ENCODE peak calls at places on chromosomes 1 and 21, in seven cellular contexts. G is T-helper 9 cell; V is DMS 273 treated with DMSO at 0.1 percent for 48 hours; N is activated CD4-positive, alpha-beta T cell treated with anti-CD3 and anti-CD28 coated beads, Interleukin-2, amount 10 ng/mL, durations not matched to agents 7 days and 5 days; R is activated naive CD4-positive, alpha-beta T cell; D is adipocyte; I is HS-5. C is an unnamed sample.

GRCh38 chr21:42777757-42778344 is 101.5 kb downstream of the WDR4 start:
- DNase-seq in G (no peak), V (no peak), N (no peak), R (no peak), D (no peak), I (no peak), C (no peak)

GRCh38 chr21:33027401-33028185 is 1.9 kb downstream of the OLIG2 start:
- DNase-seq in G (no peak), V (no peak), N (no peak), R (no peak), D (no peak), I (no peak), C (no peak)

GRCh38 chr1:232851532-232851931 is 46.3 kb downstream of the MAP10 start:
- DNase-seq in G (no peak), V (no peak), N (no peak), R (no peak), D (no peak), I (no peak), C (no peak)

GRCh38 chr1:234826352-234826751 is 216.4 kb upstream of the IRF2BP2 start:
- DNase-seq in G (no peak), V (no peak), N (no peak), R (no peak), D (no peak), I (no peak), C (no peak)

GRCh38 chr1:116886532-116886931 is 23.2 kb upstream of the PTGFRN start:
- DNase-seq in G (no peak), V (no peak), N (no peak), R (no peak), D (no peak), I (no peak), C (no peak)

GRCh38 chr1:53868565-53868964 is 21.0 kb downstream of the YIPF1 start:
- DNase-seq in G (no peak), V (no peak), N (no peak), R (no peak), D (no peak), I (no peak), C (no peak)

GRCh38 chr1:48943826-48944225 is 167.1 kb upstream of the BEND5 start:
- DNase-seq in G (no peak), V (no peak), N (no peak), R (no peak), D (no peak), I (no peak), C (no peak)

GRCh38 chr1:82867781-82868180 is 1067.0 kb downstream of the ADGRL2 start:
- DNase-seq in G (no peak), V (no peak), N (no peak), R (no peak), D (peak), I (no peak), C (no peak)

GRCh38 chr1:159089184-159089791 is 12.7 kb upstream of the AIM2 start:
- DNase-seq in G (no peak), V (peak), N (peak), R (no peak), D (no peak), I (no peak), C (no peak)

GRCh38 chr1:91548382-91549040 is 47.9 kb downstream of the CDC7 start:
- DNase-seq in G (no peak), V (no peak), N (peak), R (no peak), D (no peak), I (no peak), C (no peak)

GRCh38 chr1:44820328-44820944 is 12.1 kb downstream of the BTBD19 start:
- DNase-seq in G (no peak), V (no peak), N (no peak), R (no peak), D (no peak), I (no peak), C (no peak)

GRCh38 chr21:42655797-42656770 is 2.7 kb downstream of the PDE9A start:
- DNase-seq in G (no peak), V (no peak), N (no peak), R (no peak), D (no peak), I (no peak), C (no peak)

GRCh38 chr1:231162300-231162969 is 577 bp downstream of the TRIM67 start:
- DNase-seq in G (no peak), V (no peak), N (peak), R (no peak), D (peak), I (no peak), C (peak)

GRCh38 chr1:185338719-185339622 is 21.9 kb upstream of the IVNS1ABP start:
- DNase-seq in G (peak), V (no peak), N (peak), R (no peak), D (no peak), I (no peak), C (no peak)

GRCh38 chr1:21919520-21919919 is 17.6 kb downstream of the HSPG2 start:
- DNase-seq in G (no peak), V (no peak), N (no peak), R (no peak), D (peak), I (no peak), C (no peak)

GRCh38 chr1:30707412-30708360 is 15.7 kb downstream of the MATN1 start:
- DNase-seq in G (peak), V (no peak), N (peak), R (peak), D (peak), I (no peak), C (peak)

GRCh38 chr1:111669268-111669667 is 49.7 kb downstream of the RAP1A start:
- DNase-seq in G (no peak), V (no peak), N (no peak), R (no peak), D (no peak), I (no peak), C (no peak)

GRCh38 chr21:35294231-35294898 is 245.3 kb upstream of the RUNX1 start:
- DNase-seq in G (no peak), V (peak), N (no peak), R (no peak), D (no peak), I (no peak), C (no peak)

GRCh38 chr1:89890085-89890754 is 69.4 kb downstream of the LRRC8D start:
- DNase-seq in G (no peak), V (no peak), N (no peak), R (no peak), D (peak), I (no peak), C (no peak)

GRCh38 chr1:85707267-85707989 is 805 bp downstream of the ZNHIT6 start:
- DNase-seq in G (no peak), V (no peak), N (no peak), R (no peak), D (peak), I (no peak), C (no peak)

GRCh38 chr1:184743062-184743756 is 11.4 kb downstream of the EDEM3 start:
- DNase-seq in G (no peak), V (no peak), N (peak), R (no peak), D (no peak), I (no peak), C (no peak)

GRCh38 chr1:10765734-10766478 is 30.5 kb downstream of the CASZ1 start:
- DNase-seq in G (no peak), V (no peak), N (no peak), R (no peak), D (no peak), I (no peak), C (no peak)

GRCh38 chr1:6638226-6638625 is 13.6 kb downstream of the THAP3 start:
- DNase-seq in G (no peak), V (no peak), N (no peak), R (no peak), D (no peak), I (no peak), C (no peak)

GRCh38 chr1:22611530-22611947 is 24.9 kb upstream of the C1QA start:
- DNase-seq in G (no peak), V (no peak), N (peak), R (no peak), D (peak), I (no peak), C (peak)

C was measured in mesothelial cell of epicardium.